ENCODE peak calls at places on chromosome 20, in ten cellular contexts. L, E, X, Z, P, I, W, A, N and D are unnamed samples.

GRCh38 chr20:49801882-49802281 is 10.7 kb upstream of the SLC9A8 start:
- DNase-seq in X (no peak), A (no peak), W (no peak), N (no peak), Z (no peak), E (no peak), L (no peak), I (no peak), P (no peak), D (no peak)

GRCh38 chr20:60389882-60390281 is 431.7 kb downstream of the CDH26 start:
- DNase-seq in I (no peak), W (no peak), Z (no peak), A (no peak), N (no peak), E (no peak), L (no peak), P (no peak), X (no peak), D (no peak)

GRCh38 chr20:34445177-34446065 is 70.8 kb upstream of the DYNLRB1 start:
- DNase-seq in E (no peak), I (no peak), A (no peak), Z (no peak), X (no peak), P (no peak), W (no peak), L (no peak), N (no peak), D (no peak)

GRCh38 chr20:4717816-4718215 is 3.9 kb upstream of the PRND start:
- DNase-seq in X (no peak), E (no peak), L (no peak), A (no peak), Z (no peak), W (no peak), P (no peak), N (no peak), I (no peak), D (no peak)

GRCh38 chr20:24984963-24985640 is 7.4 kb downstream of the APMAP start:
- DNase-seq in L (no peak), P (no peak), N (no peak), E (no peak), W (no peak), I (peak; percentile 23), Z (no peak), X (no peak), A (no peak), D (no peak)

GRCh38 chr20:34334654-34335407 is 28.2 kb upstream of the ITCH start:
- DNase-seq in X (no peak), E (no peak), P (no peak), A (no peak), I (no peak), N (peak; percentile 84), L (no peak), W (no peak), Z (peak; percentile 41), D (no peak)

GRCh38 chr20:45823949-45824835 is 2.9 kb downstream of the TNNC2 start:
- DNase-seq in E (peak; percentile 81), N (no peak), X (peak; percentile 11), P (peak; percentile 27), I (peak; percentile 62), W (peak; percentile 23), A (no peak), Z (peak; percentile 52), L (peak; percentile 36), D (peak; percentile 36)

GRCh38 chr20:59149678-59150504 is 13.7 kb upstream of the ZNF831 start:
- DNase-seq in I (no peak), A (no peak), P (peak; percentile 51), X (no peak), Z (no peak), E (no peak), L (peak; percentile 25), N (no peak), W (peak; percentile 88), D (peak; percentile 59)

GRCh38 chr20:16844406-16844805 is 96.2 kb downstream of the OTOR start:
- DNase-seq in A (no peak), Z (no peak), L (no peak), X (no peak), N (no peak), P (no peak), W (no peak), E (no peak), I (no peak), D (no peak)

GRCh38 chr20:4152696-4153235 is 137.4 kb upstream of the RNF24 start:
- DNase-seq in P (no peak), W (no peak), E (no peak), I (no peak), Z (peak; percentile 33), N (no peak), A (no peak), X (no peak), L (no peak), D (no peak)

GRCh38 chr20:58634818-58635665 is 16.0 kb upstream of the STX16 start:
- DNase-seq in N (no peak), L (no peak), A (no peak), E (no peak), W (peak; percentile 6), X (no peak), Z (peak; percentile 35), I (no peak), P (no peak), D (no peak)

GRCh38 chr20:63955281-63955845 is 853 bp downstream of the UCKL1 start:
- DNase-seq in P (no peak), N (no peak), X (no peak), I (no peak), W (no peak), Z (peak; percentile 48), E (no peak), A (no peak), L (peak; percentile 53), D (no peak)

GRCh38 chr20:18537651-18538050 is 29.6 kb upstream of the SMIM26 start:
- DNase-seq in L (no peak), W (no peak), Z (peak; percentile 8), I (no peak), X (no peak), P (no peak), A (no peak), N (no peak), E (no peak), D (no peak)

GRCh38 chr20:6646237-6646636 is 121.2 kb upstream of the BMP2 start:
- DNase-seq in E (no peak), W (no peak), I (no peak), Z (no peak), X (no peak), L (no peak), P (no peak), A (no peak), N (no peak), D (no peak)

GRCh38 chr20:54208492-54209044 is 681 bp downstream of the PFDN4 start:
- DNase-seq in W (peak; percentile 5), E (no peak), N (peak; percentile 70), X (no peak), P (no peak), I (no peak), Z (peak; percentile 55), A (peak; percentile 26), L (no peak), D (no peak)

GRCh38 chr20:18943542-18943941 is 130.0 kb downstream of the SCP2D1 start:
- DNase-seq in E (no peak), L (no peak), W (no peak), P (no peak), N (no peak), Z (no peak), A (no peak), X (peak; percentile 41), I (no peak), D (no peak)

GRCh38 chr20:48394415-48395081 is 433.3 kb downstream of the PREX1 start:
- DNase-seq in I (no peak), E (no peak), A (no peak), N (no peak), L (no peak), P (no peak), Z (no peak), X (no peak), W (no peak), D (no peak)

GRCh38 chr20:37344506-37345338 is 1.2 kb upstream of the SRC start:
- DNase-seq in P (no peak), A (no peak), X (no peak), N (no peak), W (no peak), Z (no peak), L (no peak), E (peak; percentile 64), I (peak; percentile 87), D (no peak)

GRCh38 chr20:10328897-10329255 is 105.1 kb downstream of the MKKS start:
- DNase-seq in L (no peak), X (no peak), A (no peak), P (no peak), N (no peak), Z (no peak), E (no peak), W (no peak), I (no peak), D (no peak)

GRCh38 chr20:50798650-50799049 is 3.8 kb downstream of the BCAS4 start:
- DNase-seq in P (no peak), X (no peak), I (no peak), L (no peak), A (no peak), E (no peak), N (no peak), Z (peak; percentile 11), W (no peak), D (no peak)

GRCh38 chr20:55086421-55086820 is 611.0 kb downstream of the DOK5 start:
- DNase-seq in I (no peak), A (no peak), X (no peak), E (no peak), Z (no peak), P (no peak), L (no peak), W (no peak), N (no peak), D (no peak)

GRCh38 chr20:5504061-5504739 is 187.4 kb upstream of the PROKR2 start:
- DNase-seq in A (no peak), P (no peak), I (no peak), L (peak; percentile 77), W (no peak), N (peak; percentile 67), E (peak; percentile 86), Z (peak; percentile 62), X (no peak), D (no peak)

GRCh38 chr20:21554985-21555384 is 41.1 kb upstream of the NKX2-2 start:
- DNase-seq in A (no peak), X (no peak), N (no peak), P (no peak), E (no peak), Z (no peak), W (no peak), I (no peak), L (no peak), D (no peak)

GRCh38 chr20:12012241-12013222 is 94.8 kb downstream of the BTBD3 start:
- DNase-seq in Z (peak; percentile 31), I (peak; percentile 28), N (no peak), A (peak; percentile 19), E (no peak), P (no peak), W (peak; percentile 10), L (no peak), X (no peak), D (no peak)

GRCh38 chr20:49345538-49345937 is 67.7 kb upstream of the ZNFX1 start:
- DNase-seq in L (peak; percentile 37), Z (peak; percentile 93), W (no peak), P (no peak), I (no peak), N (peak; percentile 56), X (no peak), A (no peak), E (no peak), D (no peak)

GRCh38 chr20:57480444-57481152 is 44.3 kb downstream of the CTCFL start:
- DNase-seq in W (peak; percentile 25), I (no peak), X (no peak), A (no peak), N (no peak), E (no peak), Z (no peak), P (peak; percentile 10), L (no peak), D (no peak)

GRCh38 chr20:58891076-58891685 is 38.7 kb downstream of the GNAS start:
- DNase-seq in N (peak; percentile 56), I (peak; percentile 83), W (peak; percentile 73), E (peak; percentile 94), P (peak; percentile 69), A (no peak), L (peak; percentile 86), Z (peak; percentile 82), X (peak; percentile 55), D (peak; percentile 77)